ENCODE peak calls at places on chromosomes 3 and 15, in seven cellular contexts. One of them, this sample, is unnamed.

GRCh38 chr15:96125681-96126080 is 204.8 kb upstream of the NR2F2 start:
- DNase-seq in lower leg skin: no peak
- DNase-seq in right atrium auricular region: no peak
- DNase-seq in fibroblast of lung: peak
- DNase-seq in NB4: no peak
- DNase-seq in transverse colon: no peak
- DNase-seq in sigmoid colon: no peak
- DNase-seq in this sample: peak

GRCh38 chr3:193132923-193133463 is 108.0 kb upstream of the PLAAT1 start:
- DNase-seq in lower leg skin: no peak
- DNase-seq in right atrium auricular region: no peak
- DNase-seq in fibroblast of lung: no peak
- DNase-seq in NB4: no peak
- DNase-seq in transverse colon: no peak
- DNase-seq in sigmoid colon: no peak
- DNase-seq in this sample: peak

GRCh38 chr3:65342084-65342683 is 654.4 kb upstream of the ADAMTS9 start:
- DNase-seq in lower leg skin: no peak
- DNase-seq in right atrium auricular region: no peak
- DNase-seq in fibroblast of lung: peak
- DNase-seq in NB4: peak
- DNase-seq in transverse colon: peak
- DNase-seq in sigmoid colon: no peak
- DNase-seq in this sample: peak

GRCh38 chr3:23304424-23304823 is 101.3 kb downstream of the UBE2E2 start:
- DNase-seq in lower leg skin: no peak
- DNase-seq in right atrium auricular region: no peak
- DNase-seq in fibroblast of lung: peak
- DNase-seq in NB4: no peak
- DNase-seq in transverse colon: no peak
- DNase-seq in sigmoid colon: no peak
- DNase-seq in this sample: no peak

GRCh38 chr15:34709866-34710265 is 44.9 kb downstream of the GJD2 start:
- DNase-seq in lower leg skin: no peak
- DNase-seq in right atrium auricular region: no peak
- DNase-seq in fibroblast of lung: peak
- DNase-seq in NB4: no peak
- DNase-seq in transverse colon: no peak
- DNase-seq in sigmoid colon: no peak
- DNase-seq in this sample: peak

GRCh38 chr3:10554746-10555145 is 49.4 kb upstream of the ATP2B2 start:
- DNase-seq in lower leg skin: peak
- DNase-seq in right atrium auricular region: no peak
- DNase-seq in fibroblast of lung: no peak
- DNase-seq in NB4: no peak
- DNase-seq in transverse colon: no peak
- DNase-seq in sigmoid colon: peak
- DNase-seq in this sample: no peak

GRCh38 chr15:38622317-38622716 is 57.7 kb upstream of the RASGRP1 start:
- DNase-seq in lower leg skin: no peak
- DNase-seq in right atrium auricular region: no peak
- DNase-seq in fibroblast of lung: no peak
- DNase-seq in NB4: no peak
- DNase-seq in transverse colon: peak
- DNase-seq in sigmoid colon: no peak
- DNase-seq in this sample: no peak

GRCh38 chr3:42257007-42257406 is 9.0 kb downstream of the CCK start:
- DNase-seq in lower leg skin: no peak
- DNase-seq in right atrium auricular region: no peak
- DNase-seq in fibroblast of lung: no peak
- DNase-seq in NB4: no peak
- DNase-seq in transverse colon: no peak
- DNase-seq in sigmoid colon: no peak
- DNase-seq in this sample: no peak

GRCh38 chr15:68264282-68264681 is 13.3 kb upstream of the FEM1B start:
- DNase-seq in lower leg skin: no peak
- DNase-seq in right atrium auricular region: no peak
- DNase-seq in fibroblast of lung: no peak
- DNase-seq in NB4: no peak
- DNase-seq in transverse colon: no peak
- DNase-seq in sigmoid colon: no peak
- DNase-seq in this sample: no peak

DNA sequence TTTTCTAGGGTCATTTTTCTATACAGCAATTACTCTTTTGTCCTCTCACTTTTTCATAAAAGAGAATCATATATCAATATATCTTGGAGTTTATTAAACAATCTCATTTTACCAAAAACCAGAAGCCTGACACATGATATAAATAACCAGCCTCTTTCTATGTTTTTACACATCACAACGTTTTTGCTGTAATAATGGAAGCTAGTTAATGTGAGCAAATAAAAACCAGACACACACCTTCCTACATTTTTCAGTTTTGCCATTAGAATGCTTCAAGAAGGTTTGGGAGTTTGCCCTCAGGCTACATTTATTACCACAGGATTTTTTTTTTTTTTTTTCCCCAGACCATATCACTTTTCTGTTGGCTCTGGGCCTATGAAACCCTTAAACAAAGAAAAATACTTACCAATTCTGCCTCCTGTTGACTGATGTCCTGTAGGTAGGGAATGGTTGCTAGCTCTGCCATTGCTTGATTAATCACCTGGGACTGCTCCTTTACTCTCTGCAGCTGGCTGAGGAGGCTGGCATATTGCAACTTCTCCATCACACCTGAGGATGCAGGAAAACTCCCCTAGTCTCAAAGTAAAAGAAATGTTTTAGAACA is 165.5 kb downstream of the ECT2 start:
- DNase-seq in lower leg skin: no peak
- DNase-seq in right atrium auricular region: no peak
- DNase-seq in fibroblast of lung: no peak
- DNase-seq in NB4: no peak
- DNase-seq in transverse colon: no peak
- DNase-seq in sigmoid colon: no peak
- DNase-seq in this sample: no peak
- TF ChIP-seq CTCF in lower leg skin: no peak
- TF ChIP-seq CTCF in right atrium auricular region: no peak
- TF ChIP-seq CTCF in fibroblast of lung: no peak
- TF ChIP-seq CTCF in NB4: no peak
- TF ChIP-seq CTCF in transverse colon: no peak
- TF ChIP-seq CTCF in sigmoid colon: no peak
- TF ChIP-seq CTCF in this sample: no peak

GRCh38 chr3:129345971-129346370 is 67.3 kb downstream of the HMCES start:
- DNase-seq in lower leg skin: no peak
- DNase-seq in right atrium auricular region: no peak
- DNase-seq in fibroblast of lung: no peak
- DNase-seq in NB4: no peak
- DNase-seq in transverse colon: no peak
- DNase-seq in sigmoid colon: no peak
- DNase-seq in this sample: no peak

GRCh38 chr3:129344540-129345220 is 66.0 kb downstream of the HMCES start:
- DNase-seq in lower leg skin: no peak
- DNase-seq in right atrium auricular region: no peak
- DNase-seq in fibroblast of lung: no peak
- DNase-seq in NB4: no peak
- DNase-seq in transverse colon: no peak
- DNase-seq in sigmoid colon: no peak
- DNase-seq in this sample: no peak

GRCh38 chr3:129341331-129342141 is 62.9 kb downstream of the HMCES start:
- DNase-seq in lower leg skin: no peak
- DNase-seq in right atrium auricular region: no peak
- DNase-seq in fibroblast of lung: no peak
- DNase-seq in NB4: no peak
- DNase-seq in transverse colon: no peak
- DNase-seq in sigmoid colon: no peak
- DNase-seq in this sample: no peak

GRCh38 chr3:129345281-129345680 is 66.6 kb downstream of the HMCES start:
- DNase-seq in lower leg skin: no peak
- DNase-seq in right atrium auricular region: no peak
- DNase-seq in fibroblast of lung: no peak
- DNase-seq in NB4: no peak
- DNase-seq in transverse colon: no peak
- DNase-seq in sigmoid colon: no peak
- DNase-seq in this sample: no peak

DNA sequence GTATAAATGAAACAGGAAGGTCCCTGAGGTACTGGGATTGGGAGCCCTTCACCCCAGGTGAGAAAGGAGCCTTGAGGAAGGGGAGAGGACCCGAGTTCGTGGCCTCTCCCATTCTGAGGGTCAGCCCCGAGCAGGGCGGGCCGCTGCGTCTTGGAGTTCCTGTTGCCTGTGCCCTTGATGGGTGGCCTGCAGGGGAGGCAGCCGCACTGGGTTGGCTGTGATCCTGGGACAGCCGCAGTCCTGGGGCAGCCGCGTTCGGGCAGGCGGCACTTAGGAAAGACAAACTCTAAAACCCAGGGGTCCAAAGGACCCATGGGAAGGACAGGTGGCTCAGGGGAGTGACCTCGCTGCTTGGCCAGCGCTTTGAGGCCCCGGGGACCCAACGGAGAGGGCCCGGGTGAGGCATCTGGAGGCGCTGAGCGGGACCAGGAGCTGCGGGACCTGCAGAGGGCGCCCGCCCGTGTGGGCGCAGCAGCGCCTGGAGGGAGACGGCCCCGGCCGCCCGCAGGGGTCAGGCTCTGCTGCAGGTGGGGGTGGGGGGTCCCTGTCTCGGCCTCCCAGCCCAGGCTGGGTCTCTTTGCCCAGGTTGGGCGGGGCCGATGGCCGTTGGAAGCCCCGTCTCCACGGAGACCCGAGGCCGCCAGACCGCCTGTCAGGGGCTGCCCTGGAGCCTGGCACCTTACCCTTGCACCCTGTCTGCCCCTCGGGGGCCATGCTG is 65.1 kb downstream of the HMCES start:
- DNase-seq in lower leg skin: no peak
- DNase-seq in right atrium auricular region: no peak
- DNase-seq in fibroblast of lung: peak
- DNase-seq in NB4: peak
- DNase-seq in transverse colon: peak
- DNase-seq in sigmoid colon: no peak
- DNase-seq in this sample: peak
- H3K4me3 ChIP-seq in lower leg skin: no peak
- H3K4me3 ChIP-seq in right atrium auricular region: peak
- H3K4me3 ChIP-seq in fibroblast of lung: no peak
- H3K4me3 ChIP-seq in NB4: no peak
- H3K4me3 ChIP-seq in transverse colon: peak
- H3K4me3 ChIP-seq in sigmoid colon: peak
- H3K4me3 ChIP-seq in this sample: peak

DNA sequence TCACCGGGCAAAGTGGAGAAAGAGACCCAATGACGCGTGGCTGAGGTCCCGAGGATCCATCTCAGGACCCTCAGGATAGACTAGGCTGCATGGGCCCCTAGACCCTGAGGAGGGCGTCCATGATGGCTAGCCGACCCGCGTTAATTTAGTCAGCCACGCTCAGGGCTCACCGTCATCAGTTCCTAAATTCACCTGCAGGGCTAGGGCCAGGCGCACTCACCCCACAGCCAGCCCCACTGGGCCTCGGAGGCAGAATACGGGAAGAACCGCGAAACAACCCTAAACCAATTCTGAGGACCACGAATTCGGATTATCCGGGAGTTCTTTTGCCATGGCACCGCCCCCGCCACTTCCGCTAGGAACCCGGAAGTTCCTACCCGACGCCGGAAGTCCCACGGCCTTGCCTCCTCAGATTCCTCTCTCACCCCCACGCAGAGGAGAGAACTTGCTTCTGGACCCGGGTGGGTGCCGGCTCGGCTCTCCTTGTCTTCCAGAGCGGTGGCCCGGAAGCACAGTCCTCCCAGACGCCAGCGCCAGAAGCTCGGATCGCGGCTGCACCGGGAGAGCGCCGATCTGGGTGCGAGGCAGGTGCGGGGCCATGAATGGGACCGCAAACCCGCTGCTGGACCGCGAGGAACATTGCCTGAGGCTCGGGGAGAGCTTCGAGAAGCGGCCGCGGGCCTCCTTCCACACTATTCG is at the start of the genes EAF1 and METTL6:
- DNase-seq in lower leg skin: peak
- DNase-seq in right atrium auricular region: peak
- DNase-seq in fibroblast of lung: peak
- DNase-seq in NB4: peak
- DNase-seq in transverse colon: peak
- DNase-seq in sigmoid colon: peak
- DNase-seq in this sample: peak
- TF ChIP-seq CTCF in lower leg skin: no peak
- TF ChIP-seq CTCF in right atrium auricular region: peak
- TF ChIP-seq CTCF in fibroblast of lung: no peak
- TF ChIP-seq CTCF in NB4: no peak
- TF ChIP-seq CTCF in transverse colon: peak
- TF ChIP-seq CTCF in sigmoid colon: peak
- TF ChIP-seq CTCF in this sample: peak

GRCh38 chr3:16514021-16514700 is 662 bp upstream of the RFTN1 start:
- DNase-seq in lower leg skin: no peak
- DNase-seq in right atrium auricular region: no peak
- DNase-seq in fibroblast of lung: no peak
- DNase-seq in NB4: no peak
- DNase-seq in transverse colon: no peak
- DNase-seq in sigmoid colon: no peak
- DNase-seq in this sample: no peak

GRCh38 chr3:16516695-16517481 is 3.4 kb upstream of the RFTN1 start:
- DNase-seq in lower leg skin: no peak
- DNase-seq in right atrium auricular region: peak
- DNase-seq in fibroblast of lung: peak
- DNase-seq in NB4: no peak
- DNase-seq in transverse colon: no peak
- DNase-seq in sigmoid colon: no peak
- DNase-seq in this sample: peak

GRCh38 chr3:16515885-16516420 is 2.5 kb upstream of the RFTN1 start:
- DNase-seq in lower leg skin: no peak
- DNase-seq in right atrium auricular region: no peak
- DNase-seq in fibroblast of lung: no peak
- DNase-seq in NB4: no peak
- DNase-seq in transverse colon: no peak
- DNase-seq in sigmoid colon: no peak
- DNase-seq in this sample: no peak

GRCh38 chr3:16513141-16514020 is at the start of gene RFTN1:
- DNase-seq in lower leg skin: peak
- DNase-seq in right atrium auricular region: no peak
- DNase-seq in fibroblast of lung: peak
- DNase-seq in NB4: peak
- DNase-seq in transverse colon: peak
- DNase-seq in sigmoid colon: no peak
- DNase-seq in this sample: peak

GRCh38 chr3:16514799-16515353 is 1.4 kb upstream of the RFTN1 start:
- DNase-seq in lower leg skin: no peak
- DNase-seq in right atrium auricular region: no peak
- DNase-seq in fibroblast of lung: no peak
- DNase-seq in NB4: no peak
- DNase-seq in transverse colon: no peak
- DNase-seq in sigmoid colon: no peak
- DNase-seq in this sample: no peak
- H3K4me3 ChIP-seq in lower leg skin: no peak
- H3K4me3 ChIP-seq in right atrium auricular region: no peak
- H3K4me3 ChIP-seq in fibroblast of lung: no peak
- H3K4me3 ChIP-seq in NB4: no peak
- H3K4me3 ChIP-seq in transverse colon: no peak
- H3K4me3 ChIP-seq in sigmoid colon: no peak
- H3K4me3 ChIP-seq in this sample: no peak

This sample was measured in fibroblast of mammary gland.